ENCODE peak calls at places on chromosomes 16 and 17, in seven cellular contexts. N is epithelial cell of proximal tubule; J is uterus; H is ureter; O is activated CD4-positive, alpha-beta T cell treated with anti-CD3 and anti-CD28 coated beads for 48 hours; B is stimulated activated CD4-positive, alpha-beta T cell treated with anti-CD3 and anti-CD28 coated beads, Interleukin-2, amount 100 ng/mL, for 48 hours; E is caudate nucleus. A is an unnamed sample.

GRCh38 chr17:260031-260791 is 78.8 kb upstream of the DOC2B start:
- DNase-seq in E (no peak), B (no peak), H (peak), N (no peak), J (peak), O (no peak), A (no peak)

GRCh38 chr17:32558997-32559650 is 72.3 kb downstream of the CDK5R1 start:
- DNase-seq in O (no peak), B (no peak), E (no peak), H (no peak), J (no peak), N (no peak), A (no peak)

GRCh38 chr17:44123356-44124117 is at the start of gene HDAC5:
- DNase-seq in E (peak), N (peak), J (peak), O (peak), B (peak), H (peak), A (peak)

GRCh38 chr16:50403491-50403890 is 34.7 kb upstream of the BRD7 start:
- DNase-seq in H (no peak), N (no peak), B (no peak), J (no peak), O (no peak), E (no peak), A (no peak)

GRCh38 chr16:14284930-14285541 is 213.9 kb downstream of the MRTFB start:
- DNase-seq in O (no peak), N (no peak), H (no peak), J (no peak), B (no peak), E (peak), A (peak)

GRCh38 chr16:84571506-84571905 is 46.4 kb downstream of the COTL1 start:
- DNase-seq in N (no peak), H (no peak), O (no peak), E (no peak), J (no peak), B (no peak), A (no peak)

GRCh38 chr17:31582151-31582907 is 190.9 kb downstream of the RAB11FIP4 start:
- DNase-seq in J (peak), O (no peak), N (no peak), E (peak), H (peak), B (no peak), A (no peak)

GRCh38 chr17:18008496-18009268 is 30.3 kb downstream of the ATPAF2 start:
- DNase-seq in H (no peak), J (no peak), N (no peak), B (no peak), O (no peak), E (no peak), A (no peak)

GRCh38 chr17:79696159-79696982 is 34.4 kb upstream of the ENPP7 start:
- DNase-seq in E (no peak), N (no peak), B (no peak), O (no peak), J (no peak), H (no peak), A (no peak)

GRCh38 chr16:86137359-86137758 is 238.4 kb downstream of the IRF8 start:
- DNase-seq in N (no peak), H (no peak), J (no peak), O (no peak), E (no peak), B (no peak), A (no peak)

GRCh38 chr16:50360779-50361178 is 8.0 kb downstream of the BRD7 start:
- DNase-seq in N (no peak), E (no peak), J (no peak), O (no peak), H (no peak), B (no peak), A (no peak)

A was measured in Panc1.